ENCODE peak calls at places on chromosomes 4 and X, in six cellular contexts. One of them, this sample, is unnamed.

GRCh38 chr4:65510976-65511375 is 159.3 kb downstream of the EPHA5 start:
- DNase-seq in fibroblast of mammary gland: peak
- DNase-seq in right cardiac atrium: no peak
- DNase-seq in iris pigment epithelial cell: peak
- DNase-seq in WERI-Rb-1: no peak
- DNase-seq in sigmoid colon: no peak
- DNase-seq in this sample: no peak

GRCh38 chr4:140135529-140136021 is 18.4 kb downstream of the MAML3 start:
- DNase-seq in fibroblast of mammary gland: peak
- DNase-seq in right cardiac atrium: peak
- DNase-seq in iris pigment epithelial cell: no peak
- DNase-seq in WERI-Rb-1: no peak
- DNase-seq in sigmoid colon: peak
- DNase-seq in this sample: peak

GRCh38 chrX:119389854-119390501 is 9.2 kb upstream of the SLC25A43 start:
- DNase-seq in fibroblast of mammary gland: no peak
- DNase-seq in right cardiac atrium: no peak
- DNase-seq in iris pigment epithelial cell: no peak
- DNase-seq in WERI-Rb-1: peak
- DNase-seq in sigmoid colon: no peak
- DNase-seq in this sample: no peak

GRCh38 chr4:15945516-15945915 is 7.0 kb upstream of the FGFBP1 start:
- DNase-seq in fibroblast of mammary gland: peak
- DNase-seq in right cardiac atrium: no peak
- DNase-seq in iris pigment epithelial cell: peak
- DNase-seq in WERI-Rb-1: no peak
- DNase-seq in sigmoid colon: no peak
- DNase-seq in this sample: no peak

GRCh38 chr4:118968813-118969212 is 80.2 kb downstream of the SYNPO2 start:
- DNase-seq in fibroblast of mammary gland: peak
- DNase-seq in right cardiac atrium: no peak
- DNase-seq in iris pigment epithelial cell: peak
- DNase-seq in WERI-Rb-1: no peak
- DNase-seq in sigmoid colon: no peak
- DNase-seq in this sample: no peak

GRCh38 chrX:14377427-14377826 is 151.9 kb upstream of the GLRA2 start:
- DNase-seq in fibroblast of mammary gland: no peak
- DNase-seq in right cardiac atrium: no peak
- DNase-seq in iris pigment epithelial cell: no peak
- DNase-seq in WERI-Rb-1: no peak
- DNase-seq in sigmoid colon: no peak
- DNase-seq in this sample: no peak

GRCh38 chr4:155569960-155570515 is 96.6 kb upstream of the GUCY1A1 start:
- DNase-seq in fibroblast of mammary gland: peak
- DNase-seq in right cardiac atrium: no peak
- DNase-seq in iris pigment epithelial cell: peak
- DNase-seq in WERI-Rb-1: no peak
- DNase-seq in sigmoid colon: no peak
- DNase-seq in this sample: no peak

GRCh38 chr4:7938513-7939376 is 916 bp downstream of the AFAP1 start:
- DNase-seq in fibroblast of mammary gland: peak
- DNase-seq in right cardiac atrium: peak
- DNase-seq in iris pigment epithelial cell: peak
- DNase-seq in WERI-Rb-1: no peak
- DNase-seq in sigmoid colon: peak
- DNase-seq in this sample: peak

GRCh38 chr4:54513231-54513630 is 144.5 kb upstream of the KIT start:
- DNase-seq in fibroblast of mammary gland: peak
- DNase-seq in right cardiac atrium: peak
- DNase-seq in iris pigment epithelial cell: peak
- DNase-seq in WERI-Rb-1: no peak
- DNase-seq in sigmoid colon: no peak
- DNase-seq in this sample: peak